ENCODE peak calls at places on chromosomes 13 and 19, in nine cellular contexts. T is activated T-cell treated with anti-CD3 and anti-CD28 coated beads, Interleukin-2, amount 50 U/mL, for 24 hours; H is HEK293T; V is NCI-H1105; R is pancreas; B is NCI-H2171; Q is activated T-helper 1 cell treated with anti-CD3 and anti-CD28 coated beads, Interleukin-2, amount 50 U/mL, for 16 hours; Y is fibroblast of pulmonary artery; A is fibroblast of lung. M is an unnamed sample.

GRCh38 chr19:18852634-18853033 is 20.9 kb downstream of the UPF1 start:
- DNase-seq in T (no peak), H (no peak), V (no peak), R (no peak), B (peak; percentile 73), Q (no peak), Y (no peak), A (no peak), M (no peak)

GRCh38 chr13:46846736-46847135 is 49.8 kb upstream of the ESD start:
- DNase-seq in T (no peak), H (no peak), V (no peak), R (no peak), B (no peak), Q (no peak), Y (no peak), A (no peak), M (no peak)

GRCh38 chr13:60654405-60654804 is 257.4 kb downstream of the TDRD3 start:
- DNase-seq in T (no peak), H (peak; percentile 23), V (peak; percentile 26), R (peak; percentile 43), B (no peak), Q (no peak), Y (peak; percentile 39), A (peak; percentile 13), M (peak; percentile 15)

GRCh38 chr13:100440756-100441421 is 147.7 kb downstream of the GGACT start:
- DNase-seq in T (no peak), H (no peak), V (no peak), R (no peak), B (no peak), Q (no peak), Y (peak; percentile 50), A (peak; percentile 78), M (peak; percentile 31)

GRCh38 chr13:76289558-76289957 is 596.6 kb downstream of the KCTD12 start:
- DNase-seq in T (no peak), H (no peak), V (no peak), R (no peak), B (peak; percentile 74), Q (no peak), Y (no peak), A (no peak), M (peak; percentile 8)

GRCh38 chr19:41872775-41873647 is 4.1 kb upstream of the CD79A start:
- DNase-seq in T (peak; percentile 83), H (peak; percentile 69), V (peak; percentile 20), R (peak; percentile 87), B (peak; percentile 64), Q (peak; percentile 49), Y (peak; percentile 67), A (peak; percentile 60), M (peak; percentile 74)

GRCh38 chr19:16115309-16116039 is 3.8 kb downstream of the RAB8A start:
- DNase-seq in T (no peak), H (no peak), V (no peak), R (no peak), B (no peak), Q (no peak), Y (no peak), A (no peak), M (no peak)

GRCh38 chr13:74066937-74067336 is 67.3 kb downstream of the KLF12 start:
- DNase-seq in T (no peak), H (no peak), V (no peak), R (no peak), B (no peak), Q (no peak), Y (no peak), A (peak; percentile 46), M (no peak)

GRCh38 chr19:38278751-38279150 is 14.4 kb downstream of the SPINT2 start:
- DNase-seq in T (no peak), H (no peak), V (no peak), R (no peak), B (no peak), Q (no peak), Y (no peak), A (no peak), M (no peak)

GRCh38 chr13:24894972-24895300 is 131.0 kb downstream of the RNF17 start:
- DNase-seq in T (no peak), H (no peak), V (no peak), R (no peak), B (no peak), Q (no peak), Y (no peak), A (no peak), M (no peak)

GRCh38 chr13:67277581-67277980 is 47.4 kb upstream of the PCDH9 start:
- DNase-seq in T (no peak), H (no peak), V (no peak), R (no peak), B (no peak), Q (no peak), Y (no peak), A (peak; percentile 51), M (no peak)

GRCh38 chr13:69168436-69168835 is 939.2 kb upstream of the ATXN8OS start:
- DNase-seq in T (no peak), H (no peak), V (no peak), R (no peak), B (no peak), Q (no peak), Y (no peak), A (no peak), M (no peak)

GRCh38 chr13:84037937-84038464 is 155.7 kb upstream of the SLITRK1 start:
- DNase-seq in T (no peak), H (no peak), V (no peak), R (no peak), B (no peak), Q (no peak), Y (no peak), A (no peak), M (peak; percentile 66)

GRCh38 chr19:34348899-34349487 is 16.0 kb upstream of the GPI start:
- DNase-seq in T (no peak), H (no peak), V (no peak), R (no peak), B (no peak), Q (no peak), Y (no peak), A (no peak), M (no peak)

GRCh38 chr13:79522583-79522982 is 41.6 kb downstream of the NDFIP2 start:
- DNase-seq in T (no peak), H (no peak), V (no peak), R (no peak), B (no peak), Q (no peak), Y (peak; percentile 66), A (peak; percentile 95), M (peak; percentile 17)

GRCh38 chr13:112134150-112135075 is 67.5 kb downstream of the SOX1 start:
- DNase-seq in T (no peak), H (no peak), V (no peak), R (no peak), B (no peak), Q (no peak), Y (no peak), A (no peak), M (peak; percentile 68)

GRCh38 chr13:85031771-85032170 is 767.4 kb downstream of the SLITRK6 start:
- DNase-seq in T (no peak), H (no peak), V (no peak), R (no peak), B (no peak), Q (no peak), Y (no peak), A (no peak), M (no peak)

GRCh38 chr13:33310245-33311038 is 24.9 kb upstream of the STARD13 start:
- DNase-seq in T (no peak), H (no peak), V (no peak), R (no peak), B (no peak), Q (no peak), Y (no peak), A (no peak), M (no peak)

GRCh38 chr13:105502193-105502592 is 1033.3 kb downstream of the EFNB2 start:
- DNase-seq in T (no peak), H (no peak), V (no peak), R (no peak), B (no peak), Q (no peak), Y (no peak), A (no peak), M (no peak)